ENCODE peak calls at places on chromosome 11, in four cellular contexts. One of them, this sample, is unnamed.

GRCh38 chr11:78961938-78962701 is 387.5 kb upstream of the NARS2 start:
- DNase-seq in transverse colon: no peak
- DNase-seq in activated B cell treated with CpG ODN at 0.5 μM for 24 hours: no peak
- DNase-seq in fibroblast of mammary gland: peak; percentile 30
- DNase-seq in this sample: peak; percentile 55

GRCh38 chr11:61961570-61962212 is 5.7 kb downstream of the FTH1 start:
- DNase-seq in transverse colon: peak; percentile 60
- DNase-seq in activated B cell treated with CpG ODN at 0.5 μM for 24 hours: no peak
- DNase-seq in fibroblast of mammary gland: peak; percentile 53
- DNase-seq in this sample: no peak

GRCh38 chr11:117796456-117797428 is at the start of gene DSCAML1:
- DNase-seq in transverse colon: no peak
- DNase-seq in activated B cell treated with CpG ODN at 0.5 μM for 24 hours: peak; percentile 24
- DNase-seq in fibroblast of mammary gland: no peak
- DNase-seq in this sample: peak; percentile 60

GRCh38 chr11:1073851-1074243 is 827 bp upstream of the MUC2 start:
- DNase-seq in transverse colon: no peak
- DNase-seq in activated B cell treated with CpG ODN at 0.5 μM for 24 hours: no peak
- DNase-seq in fibroblast of mammary gland: no peak
- DNase-seq in this sample: no peak

GRCh38 chr11:111455291-111456085 is 56.7 kb downstream of the BTG4 start:
- DNase-seq in transverse colon: no peak
- DNase-seq in activated B cell treated with CpG ODN at 0.5 μM for 24 hours: no peak
- DNase-seq in fibroblast of mammary gland: no peak
- DNase-seq in this sample: no peak

GRCh38 chr11:105609341-105609781 is 512 bp upstream of the GRIA4 start:
- DNase-seq in transverse colon: no peak
- DNase-seq in activated B cell treated with CpG ODN at 0.5 μM for 24 hours: no peak
- DNase-seq in fibroblast of mammary gland: peak; percentile 5
- DNase-seq in this sample: peak; percentile 52

GRCh38 chr11:120073196-120073595 is 64.7 kb downstream of the TRIM29 start:
- DNase-seq in transverse colon: no peak
- DNase-seq in activated B cell treated with CpG ODN at 0.5 μM for 24 hours: no peak
- DNase-seq in fibroblast of mammary gland: no peak
- DNase-seq in this sample: no peak

GRCh38 chr11:108135845-108136599 is 14.7 kb downstream of the ACAT1 start:
- DNase-seq in transverse colon: no peak
- DNase-seq in activated B cell treated with CpG ODN at 0.5 μM for 24 hours: no peak
- DNase-seq in fibroblast of mammary gland: peak; percentile 34
- DNase-seq in this sample: no peak

GRCh38 chr11:17887779-17888178 is 125.1 kb downstream of the SERGEF start:
- DNase-seq in transverse colon: no peak
- DNase-seq in activated B cell treated with CpG ODN at 0.5 μM for 24 hours: no peak
- DNase-seq in fibroblast of mammary gland: no peak
- DNase-seq in this sample: no peak

GRCh38 chr11:118633979-118634378 is 26.6 kb downstream of the PHLDB1 start:
- DNase-seq in transverse colon: no peak
- DNase-seq in activated B cell treated with CpG ODN at 0.5 μM for 24 hours: no peak
- DNase-seq in fibroblast of mammary gland: peak; percentile 79
- DNase-seq in this sample: no peak

GRCh38 chr11:100969008-100969407 is 160.6 kb downstream of the PGR start:
- DNase-seq in transverse colon: no peak
- DNase-seq in activated B cell treated with CpG ODN at 0.5 μM for 24 hours: no peak
- DNase-seq in fibroblast of mammary gland: no peak
- DNase-seq in this sample: no peak

GRCh38 chr11:120334894-120335462 is 1.2 kb upstream of the ARHGEF12 start:
- DNase-seq in transverse colon: peak; percentile 74
- DNase-seq in activated B cell treated with CpG ODN at 0.5 μM for 24 hours: no peak
- DNase-seq in fibroblast of mammary gland: peak; percentile 93
- DNase-seq in this sample: peak; percentile 61

GRCh38 chr11:81915045-81915444 is 818.6 kb downstream of the FAM181B start:
- DNase-seq in transverse colon: no peak
- DNase-seq in activated B cell treated with CpG ODN at 0.5 μM for 24 hours: no peak
- DNase-seq in fibroblast of mammary gland: no peak
- DNase-seq in this sample: no peak

GRCh38 chr11:117183724-117184349 is 5.3 kb downstream of the SIDT2 start:
- DNase-seq in transverse colon: no peak
- DNase-seq in activated B cell treated with CpG ODN at 0.5 μM for 24 hours: no peak
- DNase-seq in fibroblast of mammary gland: no peak
- DNase-seq in this sample: no peak

DNA sequence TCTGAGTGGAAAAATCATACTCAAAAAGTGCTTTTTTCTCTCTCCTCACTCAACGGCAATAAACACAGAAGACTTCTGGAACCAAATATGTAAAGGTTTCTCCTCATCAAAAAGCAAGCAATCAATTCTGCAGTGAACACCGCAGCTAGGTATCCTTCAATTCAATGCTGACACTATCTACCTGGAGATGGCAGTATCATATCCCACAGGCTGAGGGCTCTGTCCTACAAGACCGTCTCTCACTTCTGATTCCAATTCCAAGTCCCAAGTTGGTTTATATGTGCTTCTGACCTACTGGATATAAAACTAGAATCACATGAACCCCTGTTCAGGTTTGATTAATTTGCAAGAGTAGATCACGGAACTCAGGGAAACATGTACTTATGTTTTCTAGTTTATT is 59.7 kb upstream of the LUZP2 start:
- DNase-seq in transverse colon: no peak
- DNase-seq in activated B cell treated with CpG ODN at 0.5 μM for 24 hours: no peak
- DNase-seq in fibroblast of mammary gland: no peak
- DNase-seq in this sample: no peak
- TF ChIP-seq CTCF in transverse colon: no peak
- TF ChIP-seq CTCF in activated B cell treated with CpG ODN at 0.5 μM for 24 hours: no peak
- TF ChIP-seq CTCF in fibroblast of mammary gland: no peak
- TF ChIP-seq CTCF in this sample: no peak

GRCh38 chr11:73249304-73249703 is 22.8 kb upstream of the P2RY6 start:
- DNase-seq in transverse colon: peak; percentile 28
- DNase-seq in activated B cell treated with CpG ODN at 0.5 μM for 24 hours: no peak
- DNase-seq in fibroblast of mammary gland: peak; percentile 22
- DNase-seq in this sample: no peak

GRCh38 chr11:73248526-73249185 is 23.5 kb upstream of the P2RY6 start:
- DNase-seq in transverse colon: no peak
- DNase-seq in activated B cell treated with CpG ODN at 0.5 μM for 24 hours: no peak
- DNase-seq in fibroblast of mammary gland: no peak
- DNase-seq in this sample: no peak

GRCh38 chr11:73257342-73258103 is 14.6 kb upstream of the P2RY6 start:
- DNase-seq in transverse colon: no peak
- DNase-seq in activated B cell treated with CpG ODN at 0.5 μM for 24 hours: no peak
- DNase-seq in fibroblast of mammary gland: peak; percentile 90
- DNase-seq in this sample: peak; percentile 27

GRCh38 chr11:73249858-73250773 is 22.0 kb upstream of the P2RY6 start:
- DNase-seq in transverse colon: peak; percentile 6
- DNase-seq in activated B cell treated with CpG ODN at 0.5 μM for 24 hours: no peak
- DNase-seq in fibroblast of mammary gland: no peak
- DNase-seq in this sample: no peak

DNA sequence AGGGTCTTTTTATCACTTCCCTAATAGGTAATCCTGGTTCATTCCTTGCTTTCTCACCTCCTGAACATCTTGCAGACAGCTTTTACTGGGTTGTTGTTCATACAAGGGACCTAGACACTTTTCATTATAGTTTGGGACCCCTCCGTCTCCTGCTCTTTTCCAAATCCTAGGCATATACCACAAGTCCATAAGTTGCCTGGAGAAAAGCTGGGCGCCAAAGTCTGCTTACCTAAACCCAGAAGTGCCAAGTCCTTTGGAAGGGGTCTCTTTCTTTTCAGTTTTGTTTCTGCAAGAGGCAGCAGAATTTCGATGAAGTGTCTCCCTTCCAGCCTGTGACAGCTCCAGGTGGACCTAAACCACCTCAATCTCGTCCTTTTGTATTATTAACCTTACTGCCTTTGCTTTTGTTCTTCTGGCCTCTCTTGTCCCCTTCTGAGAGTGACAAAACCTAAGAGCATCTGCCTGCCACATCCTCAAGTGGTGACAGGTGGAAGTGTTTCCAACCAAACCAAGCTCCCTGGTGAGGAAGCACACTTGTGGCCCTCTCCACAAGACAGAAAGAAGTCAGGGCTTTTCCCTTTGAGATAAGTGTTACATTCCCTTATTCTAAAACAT is 19.5 kb upstream of the P2RY6 start:
- DNase-seq in transverse colon: no peak
- DNase-seq in activated B cell treated with CpG ODN at 0.5 μM for 24 hours: no peak
- DNase-seq in fibroblast of mammary gland: no peak
- DNase-seq in this sample: no peak
- TF ChIP-seq CTCF in transverse colon: peak; percentile 11
- TF ChIP-seq CTCF in activated B cell treated with CpG ODN at 0.5 μM for 24 hours: no peak
- TF ChIP-seq CTCF in fibroblast of mammary gland: no peak
- TF ChIP-seq CTCF in this sample: no peak

DNA sequence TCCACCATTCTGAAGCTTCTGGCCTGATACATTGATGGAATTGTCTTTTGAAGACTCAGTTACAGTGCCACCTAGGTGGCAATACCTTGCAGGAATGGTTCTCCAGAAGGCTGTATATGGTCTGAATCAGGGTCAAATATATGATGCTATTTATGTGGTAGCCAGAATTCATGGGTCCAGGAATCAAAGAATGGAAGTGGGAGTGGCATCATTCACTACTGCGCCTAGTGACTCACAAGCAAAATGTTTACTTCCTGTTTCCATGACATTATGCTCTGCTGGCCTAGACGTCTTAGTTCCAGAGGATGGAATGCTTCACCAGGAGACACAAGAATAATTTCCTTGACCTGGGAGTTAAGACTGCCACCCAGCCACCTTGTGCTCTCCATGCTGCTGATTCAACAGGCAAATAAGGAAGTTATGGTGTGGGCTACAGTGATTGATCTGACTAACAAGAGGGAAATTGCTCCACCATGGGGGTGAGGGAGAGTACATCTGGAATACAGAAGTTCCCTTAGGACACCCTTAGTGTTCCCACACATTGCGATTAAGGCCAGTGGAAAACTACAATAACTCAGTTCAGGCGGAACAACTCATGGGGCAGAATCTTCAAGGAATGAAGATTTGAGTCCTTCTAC is 491.8 kb downstream of the ETS1 start:
- DNase-seq in transverse colon: no peak
- DNase-seq in activated B cell treated with CpG ODN at 0.5 μM for 24 hours: no peak
- DNase-seq in fibroblast of mammary gland: peak; percentile 69
- DNase-seq in this sample: no peak
- TF ChIP-seq CTCF in transverse colon: no peak
- TF ChIP-seq CTCF in activated B cell treated with CpG ODN at 0.5 μM for 24 hours: no peak
- TF ChIP-seq CTCF in fibroblast of mammary gland: no peak
- TF ChIP-seq CTCF in this sample: no peak

GRCh38 chr11:44994753-44995152 is 44.1 kb upstream of the TP53I11 start:
- DNase-seq in transverse colon: no peak
- DNase-seq in activated B cell treated with CpG ODN at 0.5 μM for 24 hours: no peak
- DNase-seq in fibroblast of mammary gland: no peak
- DNase-seq in this sample: peak; percentile 30
- TF ChIP-seq CTCF in transverse colon: no peak
- TF ChIP-seq CTCF in activated B cell treated with CpG ODN at 0.5 μM for 24 hours: no peak
- TF ChIP-seq CTCF in fibroblast of mammary gland: no peak
- TF ChIP-seq CTCF in this sample: no peak

GRCh38 chr11:65185869-65186341 is 4.2 kb downstream of the CAPN1 start:
- DNase-seq in transverse colon: no peak
- DNase-seq in activated B cell treated with CpG ODN at 0.5 μM for 24 hours: no peak
- DNase-seq in fibroblast of mammary gland: no peak
- DNase-seq in this sample: no peak
- TF ChIP-seq CTCF in transverse colon: no peak
- TF ChIP-seq CTCF in activated B cell treated with CpG ODN at 0.5 μM for 24 hours: no peak
- TF ChIP-seq CTCF in fibroblast of mammary gland: no peak
- TF ChIP-seq CTCF in this sample: no peak

DNA sequence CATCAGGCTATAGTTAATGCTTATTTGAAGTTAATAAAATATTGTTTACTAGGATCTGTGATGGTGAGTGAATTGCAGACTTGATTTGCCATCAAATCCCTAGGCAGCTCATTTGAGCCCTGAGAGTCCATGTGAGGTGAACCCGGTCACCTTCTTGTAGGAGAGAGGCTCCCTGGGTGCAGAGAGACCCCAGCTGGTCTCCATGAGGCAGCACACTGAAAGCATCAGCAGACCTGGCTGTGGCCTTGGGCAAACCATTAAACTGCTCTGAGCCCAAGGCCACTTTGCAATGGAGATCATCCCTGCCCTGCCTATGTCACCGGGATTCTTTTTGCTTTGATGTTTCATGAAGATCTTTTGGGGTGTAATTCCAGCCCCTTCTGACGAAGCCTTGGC is 125.2 kb downstream of the MICAL2 start:
- DNase-seq in transverse colon: no peak
- DNase-seq in activated B cell treated with CpG ODN at 0.5 μM for 24 hours: no peak
- DNase-seq in fibroblast of mammary gland: peak; percentile 35
- DNase-seq in this sample: no peak
- TF ChIP-seq CTCF in transverse colon: no peak
- TF ChIP-seq CTCF in activated B cell treated with CpG ODN at 0.5 μM for 24 hours: no peak
- TF ChIP-seq CTCF in fibroblast of mammary gland: no peak
- TF ChIP-seq CTCF in this sample: no peak

GRCh38 chr11:23542816-23543215 is 682.5 kb upstream of the CCDC179 start:
- DNase-seq in transverse colon: no peak
- DNase-seq in activated B cell treated with CpG ODN at 0.5 μM for 24 hours: no peak
- DNase-seq in fibroblast of mammary gland: no peak
- DNase-seq in this sample: no peak

GRCh38 chr11:23542171-23542570 is 681.9 kb upstream of the CCDC179 start:
- DNase-seq in transverse colon: no peak
- DNase-seq in activated B cell treated with CpG ODN at 0.5 μM for 24 hours: no peak
- DNase-seq in fibroblast of mammary gland: no peak
- DNase-seq in this sample: no peak

GRCh38 chr11:23539556-23539955 is 679.3 kb upstream of the CCDC179 start:
- DNase-seq in transverse colon: no peak
- DNase-seq in activated B cell treated with CpG ODN at 0.5 μM for 24 hours: no peak
- DNase-seq in fibroblast of mammary gland: no peak
- DNase-seq in this sample: no peak

GRCh38 chr11:23536907-23537306 is 676.6 kb upstream of the CCDC179 start:
- DNase-seq in transverse colon: no peak
- DNase-seq in activated B cell treated with CpG ODN at 0.5 μM for 24 hours: no peak
- DNase-seq in fibroblast of mammary gland: no peak
- DNase-seq in this sample: no peak

GRCh38 chr11:23540101-23540561 is 679.9 kb upstream of the CCDC179 start:
- DNase-seq in transverse colon: no peak
- DNase-seq in activated B cell treated with CpG ODN at 0.5 μM for 24 hours: no peak
- DNase-seq in fibroblast of mammary gland: peak; percentile 42
- DNase-seq in this sample: no peak
- TF ChIP-seq CTCF in transverse colon: peak; percentile 80
- TF ChIP-seq CTCF in activated B cell treated with CpG ODN at 0.5 μM for 24 hours: no peak
- TF ChIP-seq CTCF in fibroblast of mammary gland: peak; percentile 80
- TF ChIP-seq CTCF in this sample: peak; percentile 71

GRCh38 chr11:14149683-14150082 is 187.2 kb downstream of the SPON1 start:
- DNase-seq in transverse colon: no peak
- DNase-seq in activated B cell treated with CpG ODN at 0.5 μM for 24 hours: no peak
- DNase-seq in fibroblast of mammary gland: no peak
- DNase-seq in this sample: no peak

GRCh38 chr11:14148653-14149273 is 186.2 kb downstream of the SPON1 start:
- DNase-seq in transverse colon: no peak
- DNase-seq in activated B cell treated with CpG ODN at 0.5 μM for 24 hours: no peak
- DNase-seq in fibroblast of mammary gland: peak; percentile 59
- DNase-seq in this sample: no peak

GRCh38 chr11:14144905-14145304 is 182.4 kb downstream of the SPON1 start:
- DNase-seq in transverse colon: no peak
- DNase-seq in activated B cell treated with CpG ODN at 0.5 μM for 24 hours: no peak
- DNase-seq in fibroblast of mammary gland: no peak
- DNase-seq in this sample: no peak

DNA sequence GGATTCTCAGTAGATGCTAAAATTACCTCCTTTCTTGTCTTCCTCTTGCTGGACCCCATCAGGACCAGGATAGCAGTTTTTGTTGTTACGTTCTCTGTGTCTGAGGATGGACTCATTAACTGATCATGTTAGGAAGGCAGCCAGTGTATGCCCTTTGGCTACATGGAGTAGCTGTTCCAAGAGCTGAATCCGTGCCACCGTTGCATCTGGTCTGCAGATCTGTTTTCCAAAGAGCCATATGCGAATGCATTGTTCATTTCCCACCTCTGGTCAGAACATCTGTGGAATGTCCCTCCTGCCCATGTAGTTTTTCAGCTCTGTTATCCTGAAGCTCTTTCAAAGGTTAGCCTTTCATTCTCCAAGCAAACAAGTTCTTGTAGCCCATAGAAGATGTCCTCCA is 188.4 kb downstream of the SPON1 start:
- DNase-seq in transverse colon: no peak
- DNase-seq in activated B cell treated with CpG ODN at 0.5 μM for 24 hours: no peak
- DNase-seq in fibroblast of mammary gland: no peak
- DNase-seq in this sample: no peak
- TF ChIP-seq CTCF in transverse colon: no peak
- TF ChIP-seq CTCF in activated B cell treated with CpG ODN at 0.5 μM for 24 hours: no peak
- TF ChIP-seq CTCF in fibroblast of mammary gland: no peak
- TF ChIP-seq CTCF in this sample: no peak

This sample was measured in mesothelial cell of epicardium.